ENCODE peak calls at places on chromosomes 12 and 14, in six cellular contexts. One of them, this sample, is unnamed.

GRCh38 chr14:104105071-104105821 is 19.7 kb downstream of the ASPG start:
- DNase-seq in non-pigmented ciliary epithelial cell: no peak
- DNase-seq in heart right ventricle: no peak
- DNase-seq in AG09309: no peak
- DNase-seq in cardiac muscle cell: no peak
- DNase-seq in Karpas-422: no peak
- DNase-seq in this sample: no peak

GRCh38 chr14:71716371-71716770 is 215.9 kb upstream of the RGS6 start:
- DNase-seq in non-pigmented ciliary epithelial cell: no peak
- DNase-seq in heart right ventricle: no peak
- DNase-seq in AG09309: no peak
- DNase-seq in cardiac muscle cell: peak
- DNase-seq in Karpas-422: no peak
- DNase-seq in this sample: no peak

GRCh38 chr12:99232324-99232723 is 415.2 kb upstream of the GARIN6 start:
- DNase-seq in non-pigmented ciliary epithelial cell: no peak
- DNase-seq in heart right ventricle: no peak
- DNase-seq in AG09309: no peak
- DNase-seq in cardiac muscle cell: no peak
- DNase-seq in Karpas-422: no peak
- DNase-seq in this sample: no peak

GRCh38 chr14:35197015-35197414 is 74.7 kb downstream of the PRORP start:
- DNase-seq in non-pigmented ciliary epithelial cell: no peak
- DNase-seq in heart right ventricle: no peak
- DNase-seq in AG09309: no peak
- DNase-seq in cardiac muscle cell: peak
- DNase-seq in Karpas-422: no peak
- DNase-seq in this sample: peak

GRCh38 chr12:90331821-90332220 is 623.2 kb downstream of the CCER1 start:
- DNase-seq in non-pigmented ciliary epithelial cell: no peak
- DNase-seq in heart right ventricle: no peak
- DNase-seq in AG09309: no peak
- DNase-seq in cardiac muscle cell: no peak
- DNase-seq in Karpas-422: no peak
- DNase-seq in this sample: no peak

GRCh38 chr12:58877243-58877743 is 43.0 kb downstream of the LRIG3 start:
- DNase-seq in non-pigmented ciliary epithelial cell: peak
- DNase-seq in heart right ventricle: no peak
- DNase-seq in AG09309: peak
- DNase-seq in cardiac muscle cell: peak
- DNase-seq in Karpas-422: no peak
- DNase-seq in this sample: peak

GRCh38 chr12:95633671-95634465 is 82.6 kb upstream of the USP44 start:
- DNase-seq in non-pigmented ciliary epithelial cell: no peak
- DNase-seq in heart right ventricle: no peak
- DNase-seq in AG09309: peak
- DNase-seq in cardiac muscle cell: peak
- DNase-seq in Karpas-422: no peak
- DNase-seq in this sample: no peak

GRCh38 chr12:131390408-131391100 is 320.3 kb upstream of the SFSWAP start:
- DNase-seq in non-pigmented ciliary epithelial cell: no peak
- DNase-seq in heart right ventricle: no peak
- DNase-seq in AG09309: no peak
- DNase-seq in cardiac muscle cell: no peak
- DNase-seq in Karpas-422: peak
- DNase-seq in this sample: no peak

GRCh38 chr12:38392584-38393144 is 76.1 kb downstream of the ALG10B start:
- DNase-seq in non-pigmented ciliary epithelial cell: peak
- DNase-seq in heart right ventricle: no peak
- DNase-seq in AG09309: no peak
- DNase-seq in cardiac muscle cell: peak
- DNase-seq in Karpas-422: no peak
- DNase-seq in this sample: no peak

This sample was measured in HS-27A.